ENCODE peak calls at places on chromosomes 13 and 19, in six cellular contexts. J is GM12878, T is H1, P is HepG2, M is K562, K is HCT116. H is an unnamed sample.

GRCh38 chr19:2532252-2533071 is 56.5 kb downstream of the GADD45B start:
- DNase-seq in P (no peak), J (no peak), T (no peak), K (peak; percentile 60), M (no peak), H (no peak)

GRCh38 chr13:93480553-93481106 is 254.0 kb downstream of the GPC6 start:
- DNase-seq in P (peak; percentile 28), M (no peak), K (no peak), J (no peak), T (no peak), H (no peak)

GRCh38 chr13:53379485-53379884 is 350.9 kb downstream of the OLFM4 start:
- DNase-seq in M (no peak), T (no peak), J (no peak), P (no peak), K (no peak), H (no peak)

GRCh38 chr19:44875666-44876418 is 15.2 kb upstream of the TOMM40 start:
- DNase-seq in P (no peak), K (no peak), M (no peak), T (no peak), J (no peak), H (no peak)

GRCh38 chr19:24052811-24053210 is 34.2 kb upstream of the ZNF254 start:
- DNase-seq in J (no peak), T (no peak), K (no peak), P (no peak), M (no peak), H (no peak)

GRCh38 chr19:54136086-54136863 is 1.3 kb upstream of the CNOT3 start:
- DNase-seq in K (no peak), M (no peak), T (no peak), J (no peak), P (no peak), H (no peak)

GRCh38 chr19:3459322-3459881 is 20.9 kb downstream of the SMIM24 start:
- DNase-seq in K (no peak), P (no peak), T (no peak), J (no peak), M (peak; percentile 45), H (no peak)

GRCh38 chr13:88429862-88430261 is 758.7 kb downstream of the SLITRK5 start:
- DNase-seq in J (no peak), P (no peak), K (no peak), M (no peak), T (no peak), H (no peak)

GRCh38 chr19:49614096-49614857 is 23.3 kb downstream of the PRR12 start:
- DNase-seq in M (no peak), P (peak; percentile 51), T (no peak), K (no peak), J (no peak), H (no peak)

GRCh38 chr19:405138-405965 is 3.6 kb downstream of the C2CD4C start:
- DNase-seq in M (no peak), J (no peak), K (no peak), P (no peak), T (peak; percentile 46), H (no peak)

GRCh38 chr13:106533101-106533939 is 2.1 kb downstream of the EFNB2 start:
- DNase-seq in P (peak; percentile 21), T (peak; percentile 82), K (no peak), M (no peak), J (no peak), H (peak; percentile 83)

GRCh38 chr13:25905411-25906010 is 146.3 kb downstream of the SHISA2 start:
- DNase-seq in J (no peak), M (no peak), P (no peak), K (no peak), T (no peak), H (no peak)

GRCh38 chr19:35995655-35995993 is 636 bp downstream of the SDHAF1 start:
- DNase-seq in K (no peak), P (peak; percentile 27), M (peak; percentile 80), T (peak; percentile 77), J (no peak), H (peak; percentile 76)

GRCh38 chr19:13151605-13152355 is 1.6 kb downstream of the IER2 start:
- DNase-seq in J (no peak), T (peak; percentile 96), P (peak; percentile 92), M (peak; percentile 98), K (peak; percentile 93), H (peak; percentile 97)

GRCh38 chr19:39413269-39413902 is 917 bp downstream of the PLEKHG2 start:
- DNase-seq in T (peak; percentile 72), K (no peak), M (peak; percentile 39), P (no peak), J (no peak), H (peak; percentile 65)

GRCh38 chr13:99051768-99052455 is 74.0 kb upstream of the DOCK9 start:
- DNase-seq in J (no peak), P (no peak), M (no peak), T (no peak), K (no peak), H (no peak)

GRCh38 chr13:33728271-33729037 is 89.5 kb upstream of the RFC3 start:
- DNase-seq in K (no peak), T (no peak), J (peak; percentile 96), P (no peak), M (no peak), H (no peak)

GRCh38 chr13:86446311-86446710 is 647.1 kb upstream of the SLITRK6 start:
- DNase-seq in T (no peak), K (no peak), M (no peak), P (no peak), J (no peak), H (peak; percentile 38)

GRCh38 chr13:41813426-41813825 is 147.5 kb downstream of the VWA8 start:
- DNase-seq in K (no peak), M (no peak), T (no peak), P (no peak), J (no peak), H (no peak)

GRCh38 chr13:98972627-98973026 is 5.2 kb downstream of the DOCK9 start:
- DNase-seq in M (no peak), J (no peak), K (peak; percentile 78), T (no peak), P (no peak), H (no peak)

GRCh38 chr13:40206241-40207109 is 460.0 kb downstream of the FOXO1 start:
- DNase-seq in P (no peak), J (peak; percentile 53), T (no peak), K (no peak), M (no peak), H (no peak)

GRCh38 chr19:8111376-8111775 is 38.0 kb downstream of the FBN3 start:
- DNase-seq in T (no peak), P (no peak), M (no peak), J (no peak), K (no peak), H (no peak)

GRCh38 chr13:43529796-43530195 is 257.0 kb downstream of the ENOX1 start:
- DNase-seq in K (no peak), J (no peak), P (no peak), M (no peak), T (no peak), H (no peak)

GRCh38 chr13:36214163-36214921 is at the start of gene SOHLH2:
- DNase-seq in T (no peak), K (no peak), J (no peak), M (peak; percentile 66), P (no peak), H (no peak)

GRCh38 chr13:25633108-25633507 is 261.3 kb downstream of the ATP8A2 start:
- DNase-seq in K (no peak), J (no peak), P (no peak), M (no peak), T (no peak), H (no peak)

GRCh38 chr13:48304132-48304876 is 753 bp downstream of the RB1 start:
- DNase-seq in M (peak; percentile 47), K (no peak), T (no peak), J (peak; percentile 92), P (peak; percentile 30), H (peak; percentile 23)

GRCh38 chr13:41428155-41428554 is 29.2 kb upstream of the RGCC start:
- DNase-seq in P (no peak), M (no peak), T (peak; percentile 81), J (no peak), K (no peak), H (peak; percentile 60)

GRCh38 chr19:45402469-45403070 is 2.3 kb downstream of the PPP1R13L start:
- DNase-seq in P (no peak), M (peak; percentile 75), J (no peak), T (peak; percentile 88), K (no peak), H (peak; percentile 78)

GRCh38 chr19:56301886-56302620 is 12.6 kb downstream of the ZSCAN5A start:
- DNase-seq in T (no peak), P (no peak), J (no peak), K (no peak), M (peak; percentile 27), H (no peak)

GRCh38 chr19:8304841-8305621 is 3.1 kb downstream of the CD320 start:
- DNase-seq in J (no peak), K (peak; percentile 38), P (no peak), M (peak; percentile 90), T (peak; percentile 92), H (peak; percentile 90)

GRCh38 chr19:34676697-34677385 is at the start of gene SCGB2B2:
- DNase-seq in K (peak; percentile 80), P (no peak), T (no peak), J (peak; percentile 50), M (no peak), H (no peak)
- TF ChIP-seq SP1 in K (peak; percentile 31), P (no peak), T (no peak), J (no peak), M (no peak), H (no peak)

GRCh38 chr19:10653732-10654609 is at the start of gene ILF3:
- DNase-seq in P (peak; percentile 100), J (peak; percentile 100), T (peak; percentile 97), M (peak; percentile 100), K (peak; percentile 100), H (peak; percentile 99)
- TF ChIP-seq CTCF in P (no peak), J (no peak), T (no peak), M (no peak), K (no peak), H (no peak)

DNA sequence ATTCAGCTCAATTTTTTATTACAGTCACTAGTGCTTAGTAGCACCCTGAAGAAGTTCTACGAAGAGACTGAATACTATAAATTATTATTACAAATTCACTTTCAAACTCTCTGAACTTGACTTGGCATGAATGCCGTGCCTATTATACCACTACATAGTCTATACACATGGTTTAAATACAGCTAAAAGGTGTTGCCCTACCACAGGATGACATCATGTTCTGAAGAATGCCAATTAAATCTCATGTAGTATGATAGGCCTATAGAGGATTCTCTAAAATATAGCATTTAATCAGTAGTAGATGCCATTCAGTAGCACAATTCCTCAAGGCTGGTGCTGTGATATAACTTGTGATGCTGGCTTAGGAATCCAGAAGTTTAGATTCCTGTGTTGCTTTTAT is 16.7 kb upstream of the POSTN start:
- DNase-seq in T (no peak), J (no peak), K (no peak), M (no peak), P (no peak), H (no peak)
- TF ChIP-seq SP1 in T (no peak), J (no peak), K (no peak), M (no peak), P (no peak), H (no peak)

GRCh38 chr13:20105161-20105689 is 55.6 kb downstream of the GJA3 start:
- DNase-seq in M (no peak), T (no peak), K (no peak), P (no peak), J (no peak), H (no peak)
- TF ChIP-seq CTCF in M (no peak), T (no peak), K (no peak), P (no peak), J (no peak), H (no peak)

GRCh38 chr13:109123971-109124370 is 494.6 kb downstream of the MYO16 start:
- DNase-seq in P (no peak), T (no peak), J (no peak), K (no peak), M (no peak), H (no peak)
- TF ChIP-seq SP1 in P (no peak), T (no peak), J (no peak), K (no peak), M (no peak), H (no peak)

H was measured in WTC11.